ENCODE peak calls at places on chromosomes 6 and 20, in nine cellular contexts. Z is hepatocyte, R is mucosa of descending colon, W is astrocyte, L is DND-41, A is cardiac muscle cell, K is WERI-Rb-1, S is uterus, D is IMR-90. Y is an unnamed sample.

GRCh38 chr6:156848533-156848932 is 71.4 kb downstream of the ARID1B start:
- DNase-seq in Z (peak; percentile 66), R (no peak), W (no peak), L (no peak), A (peak; percentile 93), K (peak; percentile 26), S (peak; percentile 55), D (no peak), Y (no peak)

GRCh38 chr6:109896333-109896732 is 81.8 kb upstream of the GPR6 start:
- DNase-seq in Z (no peak), R (no peak), W (peak; percentile 72), L (no peak), A (no peak), K (no peak), S (no peak), D (peak; percentile 5), Y (no peak)

GRCh38 chr20:44969320-44969879 is 3.1 kb downstream of the STK4 start:
- DNase-seq in Z (no peak), R (no peak), W (no peak), L (no peak), A (no peak), K (no peak), S (no peak), D (no peak), Y (no peak)

GRCh38 chr20:59314872-59315500 is 14.6 kb downstream of the EDN3 start:
- DNase-seq in Z (no peak), R (no peak), W (no peak), L (no peak), A (no peak), K (no peak), S (no peak), D (no peak), Y (peak; percentile 6)

GRCh38 chr6:75029333-75029732 is 176.5 kb downstream of the COL12A1 start:
- DNase-seq in Z (no peak), R (no peak), W (no peak), L (no peak), A (no peak), K (no peak), S (no peak), D (no peak), Y (no peak)

GRCh38 chr20:52383995-52384621 is 192.5 kb upstream of the ZFP64 start:
- DNase-seq in Z (no peak), R (no peak), W (no peak), L (no peak), A (no peak), K (no peak), S (no peak), D (no peak), Y (no peak)

GRCh38 chr6:34110610-34111009 is 35.3 kb downstream of the GRM4 start:
- DNase-seq in Z (no peak), R (no peak), W (no peak), L (no peak), A (no peak), K (no peak), S (no peak), D (no peak), Y (no peak)

GRCh38 chr20:52145587-52145986 is 46.0 kb downstream of the ZFP64 start:
- DNase-seq in Z (no peak), R (no peak), W (no peak), L (no peak), A (no peak), K (no peak), S (no peak), D (peak; percentile 28), Y (peak; percentile 23)

GRCh38 chr6:3406362-3406809 is 50.5 kb downstream of the SLC22A23 start:
- DNase-seq in Z (no peak), R (no peak), W (no peak), L (no peak), A (no peak), K (no peak), S (no peak), D (no peak), Y (no peak)

GRCh38 chr6:23036401-23036983 is 467.1 kb downstream of the HDGFL1 start:
- DNase-seq in Z (no peak), R (no peak), W (peak; percentile 12), L (no peak), A (no peak), K (no peak), S (no peak), D (peak; percentile 5), Y (no peak)

GRCh38 chr6:119669228-119669627 is 319.7 kb upstream of the MAN1A1 start:
- DNase-seq in Z (no peak), R (no peak), W (no peak), L (no peak), A (no peak), K (no peak), S (no peak), D (no peak), Y (peak; percentile 1)

GRCh38 chr6:35049346-35049745 is 91.8 kb downstream of the TCP11 start:
- DNase-seq in Z (no peak), R (peak; percentile 31), W (no peak), L (no peak), A (no peak), K (peak; percentile 91), S (no peak), D (no peak), Y (no peak)

GRCh38 chr20:21684671-21685070 is 20.8 kb upstream of the PAX1 start:
- DNase-seq in Z (no peak), R (no peak), W (no peak), L (no peak), A (no peak), K (no peak), S (no peak), D (no peak), Y (no peak)
- TF ChIP-seq CTCF in Z (no peak), R (no peak), W (no peak), L (peak; percentile 6), A (no peak), K (no peak), S (no peak), D (no peak), Y (no peak)

DNA sequence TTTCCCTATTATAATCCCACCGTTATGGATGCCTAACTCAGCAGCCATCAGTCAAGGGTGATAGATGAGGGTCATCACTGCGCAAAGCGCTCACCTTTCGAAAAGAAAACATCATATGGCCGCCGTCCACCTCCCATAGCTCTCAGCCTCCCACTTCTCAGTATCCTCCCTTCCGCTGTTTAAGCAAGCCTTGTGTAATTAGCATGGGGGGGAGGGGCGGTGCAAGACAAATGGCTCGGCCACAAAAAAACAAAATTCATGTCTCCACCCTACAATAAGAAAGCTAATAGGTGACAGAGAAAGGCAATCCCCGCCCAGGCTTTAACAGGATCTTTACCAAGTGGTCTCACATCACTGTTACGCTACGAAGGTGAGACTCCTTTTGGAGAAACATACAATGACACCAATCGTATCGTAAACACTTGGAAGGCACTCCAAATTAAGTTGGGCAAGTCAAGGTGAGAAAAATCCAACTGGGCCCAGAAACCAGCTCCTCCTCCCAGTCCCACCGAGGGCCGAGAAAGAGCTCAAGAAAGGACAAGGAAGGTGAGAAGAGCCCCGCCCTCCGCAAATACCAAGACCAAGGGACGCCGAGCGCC is 645 bp downstream of the DDX39B start:
- DNase-seq in Z (peak; percentile 74), R (peak; percentile 69), W (peak; percentile 26), L (peak; percentile 65), A (peak; percentile 42), K (peak; percentile 72), S (no peak), D (peak; percentile 50), Y (peak; percentile 58)
- H3K36me3 ChIP-seq in Z (peaks cover 1% of the 10 kb centered on the region), R (peaks cover 29% of the 10 kb centered on the region), W (peaks cover 32% of the 10 kb centered on the region), L (peaks cover 53% of the 10 kb centered on the region), A (peaks cover 38% of the 10 kb centered on the region), K (peaks cover 63% of the 10 kb centered on the region), S (no peaks in the 10 kb centered on the region), D (peaks cover 32% of the 10 kb centered on the region), Y (peaks cover 8% of the 10 kb centered on the region)

DNA sequence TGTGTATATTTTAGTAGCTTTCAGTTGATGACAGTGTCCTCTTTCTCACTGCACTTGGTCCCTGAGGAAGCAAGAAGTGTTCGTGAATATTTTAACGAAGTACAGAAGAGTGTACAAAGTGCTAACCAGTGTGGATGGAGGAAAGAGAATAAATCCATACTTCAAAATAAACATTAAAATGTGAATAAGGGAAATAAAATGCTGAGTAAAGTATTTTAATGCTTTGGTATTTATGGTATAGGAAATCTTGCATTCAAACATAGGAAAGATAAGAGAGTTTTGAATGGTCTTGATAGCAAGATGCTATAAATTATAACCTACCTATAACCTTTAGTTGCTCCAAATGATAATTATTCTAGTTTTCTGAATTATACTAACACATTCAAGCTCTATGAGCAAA is 493.4 kb upstream of the EYS start:
- DNase-seq in Z (no peak), R (no peak), W (no peak), L (no peak), A (no peak), K (no peak), S (no peak), D (no peak), Y (no peak)
- H3K4me3 ChIP-seq in Z (no peak overlapping the region), R (no peak overlapping the region), W (no peak overlapping the region), L (no peak overlapping the region), A (no peak overlapping the region), K (no peak overlapping the region), S (no peak overlapping the region), D (no peak overlapping the region), Y (no peak overlapping the region)

GRCh38 chr6:144647971-144648651 is 363.0 kb downstream of the UTRN start:
- DNase-seq in Z (no peak), R (no peak), W (no peak), L (no peak), A (no peak), K (no peak), S (no peak), D (no peak), Y (no peak)
- TF ChIP-seq CTCF in Z (peak; percentile 43), R (no peak), W (no peak), L (no peak), A (no peak), K (no peak), S (no peak), D (no peak), Y (no peak)

GRCh38 chr6:30341728-30342127 is 3.2 kb upstream of the RPP21 start:
- DNase-seq in Z (no peak), R (no peak), W (no peak), L (no peak), A (no peak), K (no peak), S (no peak), D (no peak), Y (no peak)
- H3K36me3 ChIP-seq in Z (no peaks in the 10 kb centered on the region), R (no peaks in the 10 kb centered on the region), W (peaks cover 27% of the 10 kb centered on the region), L (peaks cover 31% of the 10 kb centered on the region), A (peaks cover 9% of the 10 kb centered on the region), K (peaks cover 68% of the 10 kb centered on the region), S (no peaks in the 10 kb centered on the region), D (peaks cover 25% of the 10 kb centered on the region), Y (peaks cover 6% of the 10 kb centered on the region)

DNA sequence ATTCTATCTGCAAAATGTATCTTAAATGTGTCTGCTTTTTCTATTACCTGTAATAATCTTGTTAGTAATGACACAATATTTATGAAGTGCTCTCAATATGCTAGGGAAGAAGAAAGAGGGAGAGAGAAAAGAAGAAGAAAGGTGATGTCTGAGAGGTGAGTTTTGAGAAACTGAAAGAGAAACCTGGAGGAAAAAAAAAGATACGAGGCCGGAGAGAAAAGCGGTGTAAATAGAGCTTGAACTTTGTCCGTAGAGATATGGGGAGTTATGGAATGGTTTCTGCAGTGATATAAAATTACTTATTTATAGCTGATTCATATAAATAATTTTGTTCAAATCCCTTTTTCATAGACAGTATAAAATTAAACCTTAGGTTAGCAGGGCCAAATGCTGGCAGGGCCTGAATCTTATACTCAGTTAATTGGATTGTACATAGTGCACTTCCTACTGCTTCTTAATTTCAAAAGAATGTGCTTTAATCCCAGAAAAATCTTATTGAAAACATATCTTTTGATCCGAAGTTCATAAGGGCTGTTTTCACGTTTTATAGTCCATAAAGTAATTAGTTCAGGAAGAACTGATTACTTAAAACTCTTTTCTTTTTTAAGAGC is 43.0 kb downstream of the MYB start:
- DNase-seq in Z (no peak), R (no peak), W (no peak), L (no peak), A (no peak), K (no peak), S (no peak), D (no peak), Y (no peak)
- H3K4me3 ChIP-seq in Z (no peak overlapping the region), R (no peak overlapping the region), W (no peak overlapping the region), L (no peak overlapping the region), A (no peak overlapping the region), K (no peak overlapping the region), S (no peak overlapping the region), D (no peak overlapping the region), Y (no peak overlapping the region)

Y was measured in bronchial epithelial cell.